ENCODE peak calls at places on chromosomes 11 and 22, in nine cellular contexts. F is stomach, V is ascending aorta, D is pancreas, H is fibroblast of lung, W is HCT116, U is kidney epithelial cell, O is uterus, P is H1. B is an unnamed sample. For H3K36me3 and H3K27me3, the result is how much of the 10 kb centered on the place peaks cover.

GRCh38 chr11:69129053-69129452 is 26.7 kb upstream of the SMIM38 start:
- DNase-seq in F (no peak), V (no peak), D (no peak), H (no peak), W (no peak), U (no peak), O (no peak), P (no peak), B (no peak)

GRCh38 chr22:49954991-49955580 is 5.5 kb upstream of the PIM3 start:
- DNase-seq in F (no peak), V (no peak), D (peak), H (no peak), W (no peak), U (no peak), O (no peak), P (no peak), B (peak)

GRCh38 chr22:19448739-19449421 is 1.4 kb upstream of the C22orf39 start:
- DNase-seq in F (no peak), V (no peak), D (no peak), H (no peak), W (no peak), U (no peak), O (no peak), P (no peak), B (no peak)

GRCh38 chr11:66566221-66566620 is 2.2 kb downstream of the CTSF start:
- DNase-seq in F (no peak), V (no peak), D (no peak), H (no peak), W (no peak), U (no peak), O (no peak), P (no peak), B (no peak)

GRCh38 chr11:23123766-23124165 is 263.5 kb upstream of the CCDC179 start:
- DNase-seq in F (no peak), V (no peak), D (no peak), H (peak), W (no peak), U (no peak), O (no peak), P (no peak), B (no peak)

GRCh38 chr22:41339823-41340222 is 38.5 kb downstream of the ZC3H7B start:
- DNase-seq in F (no peak), V (no peak), D (no peak), H (no peak), W (no peak), U (no peak), O (no peak), P (no peak), B (no peak)

GRCh38 chr11:79663012-79663411 is 222.2 kb upstream of the TENM4 start:
- DNase-seq in F (no peak), V (no peak), D (no peak), H (no peak), W (no peak), U (no peak), O (no peak), P (no peak), B (no peak)

GRCh38 chr11:123560001-123560400 is 94.4 kb downstream of the SCN3B start:
- DNase-seq in F (peak), V (no peak), D (peak), H (peak), W (no peak), U (no peak), O (peak), P (no peak), B (no peak)

GRCh38 chr22:43363580-43364435 is 20.6 kb upstream of the SCUBE1 start:
- DNase-seq in F (no peak), V (no peak), D (no peak), H (no peak), W (no peak), U (no peak), O (no peak), P (no peak), B (no peak)

GRCh38 chr11:6646040-6646439 is 9.6 kb downstream of the DCHS1 start:
- DNase-seq in F (no peak), V (no peak), D (peak), H (peak), W (no peak), U (no peak), O (peak), P (no peak), B (peak)

GRCh38 chr11:44625759-44626523 is 60.5 kb downstream of the CD82 start:
- DNase-seq in F (peak), V (peak), D (no peak), H (no peak), W (no peak), U (no peak), O (no peak), P (no peak), B (no peak)

GRCh38 chr11:4680341-4680740 is 17.3 kb downstream of the OR51E2 start:
- DNase-seq in F (no peak), V (no peak), D (no peak), H (no peak), W (no peak), U (no peak), O (no peak), P (no peak), B (no peak)

GRCh38 chr11:63180536-63180935 is 36.5 kb upstream of the SLC22A24 start:
- DNase-seq in F (no peak), V (no peak), D (no peak), H (no peak), W (no peak), U (no peak), O (no peak), P (no peak), B (no peak)

GRCh38 chr11:8604078-8604723 is 10.2 kb upstream of the STK33 start:
- DNase-seq in F (peak), V (no peak), D (peak), H (peak), W (peak), U (peak), O (peak), P (peak), B (peak)

GRCh38 chr22:40285508-40285907 is 60.8 kb upstream of the ADSL start:
- DNase-seq in F (no peak), V (no peak), D (no peak), H (no peak), W (no peak), U (no peak), O (no peak), P (no peak), B (no peak)

GRCh38 chr11:15519124-15519791 is 404.5 kb downstream of the INSC start:
- DNase-seq in F (no peak), V (no peak), D (no peak), H (no peak), W (no peak), U (no peak), O (no peak), P (no peak), B (no peak)

GRCh38 chr11:35389897-35390462 is 29.4 kb downstream of the SLC1A2 start:
- DNase-seq in F (no peak), V (no peak), D (no peak), H (no peak), W (no peak), U (no peak), O (no peak), P (no peak), B (no peak)

GRCh38 chr22:26837784-26838520 is 180.6 kb downstream of the MIAT start:
- DNase-seq in F (no peak), V (no peak), D (peak), H (no peak), W (no peak), U (no peak), O (no peak), P (no peak), B (no peak)

GRCh38 chr11:13334068-13334785 is 56.6 kb downstream of the BMAL1 start:
- DNase-seq in F (no peak), V (no peak), D (no peak), H (no peak), W (no peak), U (no peak), O (no peak), P (no peak), B (no peak)

GRCh38 chr11:123241874-123242538 is 47.0 kb upstream of the CLMP start:
- DNase-seq in F (no peak), V (no peak), D (no peak), H (no peak), W (no peak), U (no peak), O (no peak), P (no peak), B (no peak)

GRCh38 chr11:63683133-63683991 is 2.1 kb downstream of the RTN3 start:
- DNase-seq in F (no peak), V (no peak), D (no peak), H (peak), W (no peak), U (no peak), O (no peak), P (no peak), B (no peak)

GRCh38 chr11:841981-842369 is 354 bp downstream of the POLR2L start:
- DNase-seq in F (no peak), V (no peak), D (no peak), H (no peak), W (no peak), U (no peak), O (no peak), P (no peak), B (no peak)

GRCh38 chr11:61718613-61719302 is 33.7 kb upstream of the MYRF start:
- DNase-seq in F (no peak), V (no peak), D (no peak), H (peak), W (no peak), U (no peak), O (peak), P (no peak), B (peak)

GRCh38 chr11:110431212-110432073 is 1.7 kb downstream of the FDX1 start:
- DNase-seq in F (no peak), V (no peak), D (no peak), H (peak), W (no peak), U (no peak), O (no peak), P (no peak), B (no peak)

GRCh38 chr11:8259316-8259995 is 4.2 kb downstream of the LMO1 start:
- DNase-seq in F (peak), V (no peak), D (no peak), H (no peak), W (no peak), U (no peak), O (no peak), P (no peak), B (peak)

GRCh38 chr11:128057786-128058395 is 529.5 kb downstream of the ETS1 start:
- DNase-seq in F (no peak), V (no peak), D (no peak), H (peak), W (no peak), U (no peak), O (no peak), P (no peak), B (no peak)

GRCh38 chr22:24845036-24845918 is 39.3 kb downstream of the SGSM1 start:
- DNase-seq in F (no peak), V (no peak), D (no peak), H (peak), W (no peak), U (no peak), O (no peak), P (no peak), B (no peak)

GRCh38 chr11:110828086-110828485 is 115.8 kb upstream of the ARHGAP20 start:
- DNase-seq in F (no peak), V (no peak), D (no peak), H (peak), W (no peak), U (no peak), O (no peak), P (no peak), B (no peak)

GRCh38 chr11:130498181-130498580 is 49.7 kb downstream of the ADAMTS15 start:
- DNase-seq in F (no peak), V (no peak), D (no peak), H (no peak), W (no peak), U (no peak), O (no peak), P (no peak), B (no peak)

GRCh38 chr11:102229510-102230119 is 87.7 kb upstream of the BIRC3 start:
- DNase-seq in F (peak), V (no peak), D (no peak), H (no peak), W (no peak), U (no peak), O (no peak), P (no peak), B (no peak)

GRCh38 chr22:48936391-48936790 is 891.3 kb downstream of the BRD1 start:
- DNase-seq in F (peak), V (no peak), D (no peak), H (no peak), W (no peak), U (no peak), O (no peak), P (no peak), B (no peak)

GRCh38 chr11:64245797-64246623 is 733 bp downstream of the PPP1R14B start:
- DNase-seq in F (peak), V (peak), D (peak), H (peak), W (no peak), U (peak), O (peak), P (no peak), B (peak)

GRCh38 chr11:11966826-11967668 is 41.4 kb downstream of the DKK3 start:
- DNase-seq in F (peak), V (no peak), D (peak), H (no peak), W (peak), U (no peak), O (peak), P (peak), B (peak)

GRCh38 chr22:29630987-29631386 is 27.6 kb downstream of the NF2 start:
- DNase-seq in F (no peak), V (no peak), D (no peak), H (no peak), W (no peak), U (no peak), O (no peak), P (no peak), B (no peak)

GRCh38 chr22:41445171-41446056 is 1.2 kb downstream of the TOB2 start:
- DNase-seq in F (peak), V (no peak), D (peak), H (no peak), W (no peak), U (no peak), O (peak), P (no peak), B (no peak)

DNA sequence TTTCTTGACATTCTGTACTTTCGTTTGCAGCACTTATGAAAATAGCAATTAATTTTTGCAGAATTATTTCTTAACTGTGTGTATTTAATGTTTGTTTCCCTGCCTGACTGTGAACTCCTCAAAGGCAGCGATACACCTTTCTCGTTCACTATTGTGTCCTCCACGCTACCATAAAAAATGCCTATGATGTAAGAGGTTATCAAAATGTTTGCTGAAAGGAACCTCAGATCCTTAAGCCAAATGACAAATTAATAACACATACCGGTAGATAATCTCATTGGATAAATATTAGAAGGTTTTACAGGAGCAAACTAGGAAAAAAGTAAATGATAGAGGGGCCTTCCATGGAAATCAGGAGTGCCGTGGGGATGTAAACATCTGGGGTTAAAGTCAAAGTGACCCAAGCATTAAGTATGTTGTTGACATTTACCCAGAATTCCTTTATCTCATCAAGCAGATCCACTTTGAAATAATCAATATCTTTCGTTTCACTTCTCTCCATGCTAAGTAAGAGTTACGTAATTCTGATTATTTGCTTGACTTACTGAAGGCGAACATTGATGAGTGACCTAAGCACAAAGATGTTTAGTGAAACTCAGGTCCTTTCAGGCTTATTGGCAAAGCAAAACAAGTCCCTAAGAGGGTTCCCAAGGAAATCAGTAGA is 2.6 kb upstream of the OOSP3 start:
- DNase-seq in F (no peak), V (no peak), D (peak), H (no peak), W (no peak), U (no peak), O (no peak), P (no peak), B (no peak)
- H3K4me3 ChIP-seq in F (no peak), V (no peak), D (no peak), H (no peak), W (no peak), U (no peak), O (no peak), P (no peak), B (no peak)

GRCh38 chr11:125346565-125347260 is 149.4 kb downstream of the FEZ1 start:
- DNase-seq in F (no peak), V (no peak), D (no peak), H (no peak), W (no peak), U (no peak), O (no peak), P (no peak), B (no peak)
- H3K36me3 ChIP-seq in F (under half), V (under half), D (under half), H (under half), W (under half), U (under half), O (under half), P (under half), B (under half)

DNA sequence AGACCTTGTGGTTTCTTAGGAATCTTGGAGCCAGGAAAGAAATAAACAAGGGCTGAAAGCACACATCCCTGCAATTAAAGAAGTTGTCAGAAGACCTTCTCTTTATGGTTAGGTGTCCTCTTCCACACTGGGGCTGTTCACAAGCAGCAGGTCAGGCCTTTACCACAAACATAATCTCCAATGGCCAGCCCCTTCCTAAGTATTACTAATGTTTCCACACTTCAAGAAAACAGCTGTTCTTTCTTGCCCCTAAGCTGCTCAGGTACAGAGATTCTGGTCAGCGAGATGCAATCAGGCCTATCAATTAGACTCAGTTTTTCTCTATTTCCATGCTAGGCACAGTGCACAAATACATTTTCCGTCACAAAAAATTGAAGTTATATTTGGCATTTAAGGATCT is 5.3 kb downstream of the PRAME start:
- DNase-seq in F (no peak), V (no peak), D (no peak), H (no peak), W (no peak), U (no peak), O (no peak), P (no peak), B (no peak)
- H3K27me3 ChIP-seq in F (under half), V (under half), D (under half), H (under half), W (under half), U (under half), O (under half), P (under half), B (under half)

GRCh38 chr11:33721984-33722383 is 14.2 kb downstream of the CD59 start:
- DNase-seq in F (no peak), V (no peak), D (no peak), H (no peak), W (no peak), U (no peak), O (no peak), P (no peak), B (no peak)
- H3K4me3 ChIP-seq in F (no peak), V (no peak), D (no peak), H (no peak), W (no peak), U (no peak), O (no peak), P (no peak), B (no peak)